ENCODE peak calls at places on chromosome 2, in nine cellular contexts. M is hepatocyte, G is kidney, K is GM12865, N is HCT116, T is RWPE1, H is AG09319, L is thoracic aorta, D is cardiac muscle cell. S is an unnamed sample.

GRCh38 chr2:105431367-105432088 is 32.7 kb upstream of the FHL2 start:
- DNase-seq in N (no peak), G (peak), H (no peak), M (no peak), D (peak), L (no peak), T (no peak), K (no peak), S (no peak)

GRCh38 chr2:56671973-56672569 is 488.3 kb downstream of the CCDC85A start:
- DNase-seq in M (no peak), T (no peak), N (no peak), K (no peak), H (no peak), D (peak), L (no peak), G (peak), S (no peak)

GRCh38 chr2:134124047-134124753 is 129.7 kb upstream of the MGAT5 start:
- DNase-seq in M (peak), N (no peak), T (no peak), D (no peak), G (no peak), L (no peak), K (no peak), H (no peak), S (no peak)

GRCh38 chr2:216015722-216016464 is 2.5 kb upstream of the MREG start:
- DNase-seq in L (no peak), G (no peak), H (no peak), M (no peak), D (no peak), N (no peak), T (no peak), K (peak), S (no peak)

GRCh38 chr2:36060133-36060532 is 295.4 kb upstream of the CRIM1 start:
- DNase-seq in H (no peak), K (no peak), M (no peak), D (no peak), N (no peak), L (no peak), G (no peak), T (no peak), S (no peak)

GRCh38 chr2:172554352-172555271 is 1.3 kb upstream of the PDK1 start:
- DNase-seq in M (no peak), N (no peak), G (no peak), K (peak), D (no peak), L (no peak), T (no peak), H (no peak), S (no peak)

GRCh38 chr2:240615830-240616547 is 9.3 kb upstream of the GPR35 start:
- DNase-seq in M (no peak), H (no peak), L (no peak), T (no peak), D (peak), G (peak), N (no peak), K (no peak), S (peak)

GRCh38 chr2:42230891-42231290 is 61.7 kb downstream of the EML4 start:
- DNase-seq in M (no peak), N (no peak), T (no peak), L (no peak), D (no peak), H (no peak), K (no peak), G (no peak), S (no peak)

GRCh38 chr2:66456183-66457041 is 21.5 kb downstream of the MEIS1 start:
- DNase-seq in H (no peak), M (no peak), G (no peak), L (no peak), T (no peak), K (no peak), D (no peak), N (no peak), S (no peak)

GRCh38 chr2:69992310-69993047 is 31.0 kb upstream of the ASPRV1 start:
- DNase-seq in D (no peak), M (no peak), H (no peak), K (no peak), G (no peak), T (no peak), N (no peak), L (no peak), S (no peak)

GRCh38 chr2:96906719-96907404 is 37.0 kb upstream of the SEMA4C start:
- DNase-seq in N (no peak), M (peak), L (peak), T (no peak), D (no peak), K (no peak), G (no peak), H (peak), S (no peak)

GRCh38 chr2:239246723-239247122 is 154.1 kb downstream of the HDAC4 start:
- DNase-seq in D (no peak), H (no peak), L (no peak), M (no peak), G (no peak), T (peak), N (peak), K (no peak), S (no peak)

GRCh38 chr2:64915510-64915900 is 73.7 kb upstream of the SLC1A4 start:
- DNase-seq in G (no peak), N (no peak), H (no peak), K (peak), D (no peak), T (no peak), M (no peak), L (no peak), S (no peak)

GRCh38 chr2:17689010-17689409 is 64.6 kb downstream of the SMC6 start:
- DNase-seq in K (no peak), D (no peak), G (no peak), T (no peak), M (no peak), L (no peak), H (no peak), N (no peak), S (no peak)

GRCh38 chr2:100852999-100853908 is 33.3 kb downstream of the NPAS2 start:
- DNase-seq in G (no peak), L (no peak), M (no peak), K (no peak), H (no peak), T (no peak), N (no peak), D (no peak), S (no peak)

GRCh38 chr2:194720461-194720860 is 936.6 kb upstream of the SLC39A10 start:
- DNase-seq in L (no peak), M (no peak), H (no peak), N (no peak), G (no peak), T (no peak), K (no peak), D (no peak), S (no peak)

GRCh38 chr2:206984206-206984605 is 44.9 kb downstream of the CPO start:
- DNase-seq in K (no peak), D (no peak), M (no peak), L (no peak), N (no peak), G (no peak), H (no peak), T (no peak), S (no peak)

GRCh38 chr2:218802595-218802994 is 20.6 kb downstream of the CYP27A1 start:
- DNase-seq in M (no peak), D (no peak), L (no peak), H (no peak), N (no peak), K (no peak), G (no peak), T (no peak), S (no peak)

GRCh38 chr2:233912799-233913423 is 4.3 kb upstream of the TRPM8 start:
- DNase-seq in K (peak), G (no peak), N (no peak), T (peak), D (peak), M (peak), H (no peak), L (no peak), S (no peak)

GRCh38 chr2:137208361-137208973 is 443.1 kb downstream of the THSD7B start:
- DNase-seq in K (no peak), D (peak), G (no peak), L (no peak), M (peak), T (no peak), N (no peak), H (no peak), S (no peak)

GRCh38 chr2:6793913-6794312 is 71.8 kb downstream of the CMPK2 start:
- DNase-seq in T (no peak), K (no peak), N (no peak), M (no peak), D (no peak), G (no peak), L (no peak), H (no peak), S (no peak)

GRCh38 chr2:207830778-207831549 is 61.3 kb upstream of the FZD5 start:
- DNase-seq in L (no peak), H (no peak), G (no peak), N (no peak), M (no peak), K (no peak), T (no peak), D (no peak), S (no peak)

GRCh38 chr2:64652231-64653173 is 1.2 kb downstream of the SERTAD2 start:
- DNase-seq in H (no peak), T (no peak), G (no peak), L (no peak), K (peak), D (peak), N (no peak), M (peak), S (no peak)

GRCh38 chr2:133791191-133791590 is 222.9 kb upstream of the NCKAP5 start:
- DNase-seq in D (peak), T (no peak), L (no peak), H (no peak), K (no peak), N (no peak), G (no peak), M (no peak), S (no peak)

GRCh38 chr2:43041661-43042360 is 184.6 kb downstream of the ZFP36L2 start:
- DNase-seq in N (no peak), K (no peak), L (peak), D (peak), H (peak), M (peak), G (peak), T (peak), S (no peak)

GRCh38 chr2:164186596-164186995 is 434.7 kb downstream of the GRB14 start:
- DNase-seq in M (no peak), L (no peak), G (no peak), N (no peak), H (no peak), T (no peak), K (no peak), D (no peak), S (no peak)

GRCh38 chr2:164178835-164179470 is 442.3 kb downstream of the GRB14 start:
- DNase-seq in M (no peak), N (no peak), L (no peak), K (peak), D (no peak), H (no peak), G (no peak), T (no peak), S (no peak)

DNA sequence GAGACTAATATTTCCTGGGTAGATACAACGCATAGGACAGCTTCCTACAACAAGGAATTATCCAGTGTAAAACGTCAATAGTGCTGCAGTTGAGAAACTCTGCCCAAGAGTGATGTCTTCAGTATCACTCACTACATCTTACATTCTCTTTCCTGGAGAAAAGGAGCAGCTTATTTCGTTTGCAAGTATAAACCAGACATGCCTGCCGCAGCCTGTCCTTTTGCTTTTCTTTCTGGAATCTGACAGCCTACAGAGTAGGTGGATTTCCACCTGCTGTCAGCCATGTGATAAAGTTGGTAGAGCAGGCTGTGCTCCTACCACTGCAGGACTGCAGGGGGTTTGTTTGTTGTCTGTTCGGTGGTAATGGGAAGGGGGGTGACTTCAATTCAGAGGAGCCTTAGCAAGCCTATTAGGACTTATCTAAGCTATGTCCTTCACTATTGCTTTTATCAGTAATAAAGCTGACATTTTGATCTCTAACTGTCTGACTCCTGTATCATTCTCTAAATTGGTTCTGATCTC is 439.1 kb downstream of the GRB14 start:
- DNase-seq in N (no peak), G (no peak), D (no peak), T (no peak), H (no peak), K (no peak), M (no peak), L (no peak), S (no peak)
- TF ChIP-seq CTCF in N (no peak), G (no peak), D (no peak), T (no peak), H (no peak), K (no peak), M (no peak), L (no peak), S (no peak)

GRCh38 chr2:197599285-197599965 is 76.0 kb downstream of the RFTN2 start:
- DNase-seq in D (peak), K (peak), T (peak), M (peak), H (no peak), G (no peak), N (peak), L (no peak), S (no peak)
- TF ChIP-seq CTCF in D (peak), K (peak), T (peak), M (peak), H (peak), G (peak), N (no peak), L (no peak), S (no peak)

GRCh38 chr2:168945508-168945907 is 44.4 kb downstream of the G6PC2 start:
- DNase-seq in K (no peak), H (no peak), D (no peak), T (no peak), G (no peak), L (no peak), N (no peak), M (no peak), S (no peak)

GRCh38 chr2:168939918-168940317 is 38.8 kb downstream of the G6PC2 start:
- DNase-seq in K (peak), D (no peak), M (no peak), H (no peak), N (no peak), T (no peak), L (no peak), G (no peak), S (no peak)

GRCh38 chr2:168941297-168941696 is 40.2 kb downstream of the G6PC2 start:
- DNase-seq in M (no peak), H (no peak), D (no peak), T (no peak), K (no peak), G (no peak), N (no peak), L (no peak), S (no peak)

GRCh38 chr2:168948621-168949212 is 47.6 kb downstream of the G6PC2 start:
- DNase-seq in K (peak), D (peak), H (no peak), T (peak), N (no peak), M (peak), G (no peak), L (no peak), S (no peak)

DNA sequence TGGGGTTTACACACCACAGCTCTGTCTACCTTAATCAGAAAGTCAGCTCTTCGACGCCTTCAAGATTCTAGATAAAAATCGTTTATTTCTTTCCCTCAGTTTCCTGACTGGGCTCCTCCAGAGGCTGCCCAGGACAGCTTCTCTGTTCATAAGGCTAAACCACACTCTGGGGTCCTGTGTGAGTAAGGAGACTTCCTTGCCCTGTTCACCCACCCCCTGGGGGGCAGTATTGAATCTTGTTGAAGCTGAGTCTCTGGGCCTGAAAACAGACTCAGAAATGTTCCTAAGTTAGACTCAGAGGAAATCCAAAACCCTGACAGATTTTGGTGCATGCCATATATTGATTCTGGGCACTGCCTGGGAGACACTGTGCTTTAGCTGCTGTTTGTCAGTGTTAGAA is 43.0 kb downstream of the G6PC2 start:
- DNase-seq in L (no peak), M (no peak), K (no peak), T (no peak), D (peak), G (no peak), H (no peak), N (no peak), S (no peak)
- TF ChIP-seq CTCF in L (no peak), M (no peak), K (no peak), T (no peak), D (no peak), G (no peak), H (no peak), N (peak), S (no peak)

GRCh38 chr2:125512313-125512712 is 1143.6 kb upstream of the GYPC start:
- DNase-seq in N (no peak), H (no peak), L (no peak), K (no peak), M (no peak), D (no peak), T (no peak), G (no peak), S (no peak)

DNA sequence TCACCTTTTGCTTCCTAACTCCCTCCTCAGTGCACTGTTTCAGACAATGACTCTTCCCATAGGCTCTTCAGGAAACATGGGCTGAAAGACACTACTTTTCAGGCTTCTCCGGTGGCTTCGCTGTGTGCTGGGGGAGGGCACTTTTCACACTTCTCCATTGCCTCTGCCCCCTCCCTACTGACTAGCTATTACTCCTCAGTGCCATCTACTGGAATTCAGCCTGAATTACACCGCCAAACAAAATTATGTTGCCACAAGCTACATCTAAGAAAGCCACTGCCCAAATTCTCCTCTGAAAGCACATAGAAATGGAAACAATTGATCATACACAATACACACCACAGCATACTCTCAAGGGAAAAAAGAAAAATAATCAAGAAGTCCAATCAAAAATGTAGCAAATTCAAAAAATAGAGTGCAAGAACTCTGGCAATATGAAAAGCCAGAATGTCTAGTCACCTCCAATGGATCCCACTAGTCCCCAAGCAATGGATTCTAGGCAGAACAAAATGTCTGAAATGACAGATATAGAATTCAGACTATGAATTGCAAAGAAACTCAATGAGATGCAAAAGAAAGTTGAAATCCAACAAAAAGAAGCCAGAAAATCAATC is 1139.4 kb upstream of the GYPC start:
- DNase-seq in N (no peak), T (peak), D (peak), G (no peak), L (no peak), M (peak), K (peak), H (no peak), S (no peak)
- TF ChIP-seq CTCF in N (no peak), T (peak), D (peak), G (peak), L (no peak), M (peak), K (peak), H (peak), S (no peak)

GRCh38 chr2:235545369-235546150 is 51.7 kb downstream of the AGAP1 start:
- DNase-seq in G (peak), K (no peak), T (no peak), N (no peak), D (no peak), H (no peak), L (no peak), M (no peak), S (no peak)

GRCh38 chr2:235546436-235546835 is 52.6 kb downstream of the AGAP1 start:
- DNase-seq in L (no peak), T (no peak), G (peak), H (no peak), N (no peak), K (no peak), D (no peak), M (no peak), S (no peak)

GRCh38 chr2:235544687-235544965 is 50.8 kb downstream of the AGAP1 start:
- DNase-seq in H (no peak), G (no peak), L (no peak), K (no peak), M (no peak), D (no peak), N (no peak), T (no peak), S (no peak)

GRCh38 chr2:235543851-235544686 is 50.2 kb downstream of the AGAP1 start:
- DNase-seq in N (no peak), M (no peak), K (no peak), G (peak), D (no peak), T (no peak), H (no peak), L (no peak), S (no peak)

DNA sequence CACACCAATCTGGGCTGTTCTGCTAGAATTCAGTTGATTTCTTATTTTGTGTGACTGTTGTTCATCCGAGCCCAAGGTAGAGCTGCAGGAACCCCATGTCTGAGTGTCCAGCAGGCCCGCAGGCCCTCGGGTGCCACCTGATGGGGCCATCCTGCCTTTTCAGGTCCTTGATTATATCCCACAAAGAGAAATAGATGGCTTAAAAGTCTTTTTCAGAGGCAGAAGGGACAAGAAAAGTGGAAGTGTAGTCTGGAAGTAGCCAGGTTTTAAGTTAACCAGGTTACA is 52.2 kb downstream of the AGAP1 start:
- DNase-seq in M (no peak), T (no peak), K (no peak), L (no peak), G (peak), D (no peak), H (no peak), N (no peak), S (no peak)
- TF ChIP-seq CTCF in M (no peak), T (no peak), K (no peak), L (no peak), G (no peak), D (no peak), H (no peak), N (no peak), S (no peak)

DNA sequence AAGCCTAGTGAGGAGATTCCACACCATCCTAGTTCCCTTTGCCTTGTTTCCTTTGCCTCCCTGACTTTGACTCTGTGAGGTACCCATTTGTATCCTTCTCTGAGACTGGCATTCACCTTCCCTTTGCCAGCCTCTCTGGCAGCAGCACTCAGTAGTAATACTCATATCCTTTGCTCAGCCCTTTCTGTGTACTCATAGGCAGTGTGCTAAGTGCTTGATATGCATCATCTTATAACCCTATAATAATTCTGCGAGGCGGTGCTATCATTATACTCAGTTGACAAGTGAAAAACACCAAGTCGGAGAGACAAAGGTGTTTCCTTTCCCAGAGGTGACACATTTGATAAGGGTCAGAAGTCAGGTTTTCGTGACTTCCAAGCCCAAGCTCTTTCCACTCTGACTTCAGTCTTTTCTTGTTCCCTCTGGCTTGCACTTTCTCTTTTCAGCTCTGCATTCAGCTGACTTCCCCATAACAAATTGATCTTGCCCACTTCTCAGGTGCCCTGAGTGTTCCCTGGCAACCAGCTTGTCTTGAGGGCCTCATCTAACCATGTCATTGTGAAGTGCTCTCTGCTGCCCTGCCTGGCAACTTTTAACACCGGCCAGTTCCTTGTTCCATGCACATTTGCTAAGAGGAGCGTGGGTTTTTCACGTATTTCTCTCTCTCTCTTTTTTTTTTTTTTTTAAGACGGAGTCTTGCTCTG is 94.6 kb upstream of the UPP2 start:
- DNase-seq in T (no peak), M (no peak), H (no peak), N (no peak), G (no peak), D (no peak), L (no peak), K (peak), S (no peak)
- TF ChIP-seq CTCF in T (no peak), M (no peak), H (no peak), N (no peak), G (no peak), D (no peak), L (no peak), K (no peak), S (no peak)

GRCh38 chr2:170377469-170378207 is 199.7 kb downstream of the MYO3B start:
- DNase-seq in G (no peak), K (no peak), N (no peak), T (no peak), M (peak), D (no peak), L (no peak), H (no peak), S (no peak)
- TF ChIP-seq CTCF in G (no peak), K (no peak), N (peak), T (peak), M (peak), D (no peak), L (no peak), H (peak), S (no peak)